ENCODE peak calls at places on chromosomes 7 and 10, in four cellular contexts. H, X, R and T are unnamed samples.

GRCh38 chr7:100219271-100219737 is 445 bp upstream of the PVRIG start:
- DNase-seq in H (no peak), X (no peak), R (no peak), T (no peak)

GRCh38 chr7:1025747-1026581 is 18.4 kb upstream of the GPR146 start:
- DNase-seq in H (no peak), X (no peak), R (no peak), T (no peak)

GRCh38 chr7:55509322-55509721 is 63.0 kb downstream of the VOPP1 start:
- DNase-seq in H (no peak), X (no peak), R (no peak), T (no peak)

GRCh38 chr7:17331891-17332501 is 33.5 kb downstream of the AHR start:
- DNase-seq in H (no peak), X (no peak), R (no peak), T (no peak)

GRCh38 chr7:102412548-102412947 is 16.4 kb downstream of the PRKRIP1 start:
- DNase-seq in H (peak), X (no peak), R (peak), T (no peak)

GRCh38 chr10:80664071-80664680 is 126.5 kb downstream of the SH2D4B start:
- DNase-seq in H (peak), X (no peak), R (peak), T (peak)

GRCh38 chr10:78058562-78058961 is 24.9 kb downstream of the RPS24 start:
- DNase-seq in H (no peak), X (no peak), R (no peak), T (no peak)

GRCh38 chr10:14543048-14543903 is 212.6 kb upstream of the FRMD4A start:
- DNase-seq in H (no peak), X (no peak), R (no peak), T (no peak)

GRCh38 chr10:13660545-13660920 is 73.8 kb downstream of the PRPF18 start:
- DNase-seq in H (no peak), X (no peak), R (peak), T (no peak)

GRCh38 chr10:43944742-43945730 is 296.4 kb upstream of the ZNF32 start:
- DNase-seq in H (no peak), X (peak), R (no peak), T (no peak)

GRCh38 chr7:96315109-96315480 is 6.8 kb downstream of the SLC25A13 start:
- DNase-seq in H (no peak), X (no peak), R (no peak), T (no peak)

GRCh38 chr10:88458209-88458608 is 124.9 kb downstream of the RNLS start:
- DNase-seq in H (no peak), X (no peak), R (no peak), T (no peak)

GRCh38 chr10:86535057-86535882 is 13.7 kb upstream of the WAPL start:
- DNase-seq in H (no peak), X (no peak), R (peak), T (peak)

GRCh38 chr10:68492118-68492517 is 20.3 kb upstream of the DNA2 start:
- DNase-seq in H (no peak), X (no peak), R (no peak), T (no peak)

GRCh38 chr10:600234-600633 is 89.2 kb downstream of the DIP2C start:
- DNase-seq in H (no peak), X (no peak), R (no peak), T (no peak)

GRCh38 chr10:13673165-13673564 is 86.4 kb downstream of the PRPF18 start:
- DNase-seq in H (no peak), X (no peak), R (no peak), T (peak)

GRCh38 chr10:119364941-119365340 is 157.6 kb downstream of the GRK5 start:
- DNase-seq in H (no peak), X (no peak), R (peak), T (no peak)

GRCh38 chr10:132987671-132988571 is 45.6 kb upstream of the CFAP46 start:
- DNase-seq in H (no peak), X (no peak), R (no peak), T (no peak)

GRCh38 chr7:43750016-43750887 is 8.2 kb upstream of the BLVRA start:
- DNase-seq in H (peak), X (no peak), R (no peak), T (peak)

GRCh38 chr7:94001396-94001795 is 2.8 kb downstream of the BET1 start:
- DNase-seq in H (no peak), X (no peak), R (no peak), T (no peak)

GRCh38 chr7:95649546-95649945 is 53.2 kb upstream of the PDK4 start:
- DNase-seq in H (no peak), X (no peak), R (peak), T (no peak)

DNA sequence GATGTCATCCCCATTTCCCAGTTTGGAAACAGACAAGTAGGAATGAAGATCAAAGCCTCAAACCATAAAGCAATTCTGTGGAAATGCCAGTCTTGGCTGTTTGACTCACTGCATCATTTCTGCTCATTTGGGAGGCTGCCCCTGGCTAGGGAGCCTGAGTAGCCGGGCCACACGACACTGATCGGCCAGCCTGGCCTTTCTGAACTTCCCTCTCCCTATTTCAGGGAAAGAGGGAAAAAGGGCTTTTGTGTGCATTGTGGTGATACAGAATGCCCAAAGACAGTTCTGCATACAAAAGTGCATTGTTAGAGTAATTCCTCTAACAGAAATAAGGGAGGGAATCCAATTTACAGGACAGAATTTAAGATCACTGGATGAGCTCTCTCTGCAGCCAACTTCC is 41.7 kb upstream of the OPALIN start:
- DNase-seq in H (no peak), X (no peak), R (no peak), T (no peak)
- TF ChIP-seq CTCF in H (no peak), X (no peak), R (no peak), T (no peak)

DNA sequence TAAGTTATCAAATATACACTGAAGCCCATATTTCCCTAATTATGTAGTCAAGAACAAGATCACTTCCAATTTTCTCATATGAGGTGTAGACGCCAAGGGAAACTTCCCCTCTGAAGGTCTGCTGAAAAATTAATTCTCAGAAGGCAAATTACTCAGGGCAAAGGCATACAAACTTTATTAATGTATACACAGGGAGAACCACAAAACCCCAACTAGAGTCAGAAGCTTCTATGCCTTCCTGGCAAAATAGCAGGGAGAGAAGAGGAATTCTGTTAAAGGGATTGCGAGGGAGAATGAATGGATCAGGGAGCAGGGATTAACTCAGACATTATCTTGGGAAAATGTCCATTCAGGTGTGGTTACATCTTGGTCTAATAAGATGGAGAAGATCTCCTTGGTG is 83.4 kb downstream of the DOCK4 start:
- DNase-seq in H (no peak), X (no peak), R (no peak), T (no peak)
- TF ChIP-seq CTCF in H (no peak), X (no peak), R (no peak), T (no peak)

DNA sequence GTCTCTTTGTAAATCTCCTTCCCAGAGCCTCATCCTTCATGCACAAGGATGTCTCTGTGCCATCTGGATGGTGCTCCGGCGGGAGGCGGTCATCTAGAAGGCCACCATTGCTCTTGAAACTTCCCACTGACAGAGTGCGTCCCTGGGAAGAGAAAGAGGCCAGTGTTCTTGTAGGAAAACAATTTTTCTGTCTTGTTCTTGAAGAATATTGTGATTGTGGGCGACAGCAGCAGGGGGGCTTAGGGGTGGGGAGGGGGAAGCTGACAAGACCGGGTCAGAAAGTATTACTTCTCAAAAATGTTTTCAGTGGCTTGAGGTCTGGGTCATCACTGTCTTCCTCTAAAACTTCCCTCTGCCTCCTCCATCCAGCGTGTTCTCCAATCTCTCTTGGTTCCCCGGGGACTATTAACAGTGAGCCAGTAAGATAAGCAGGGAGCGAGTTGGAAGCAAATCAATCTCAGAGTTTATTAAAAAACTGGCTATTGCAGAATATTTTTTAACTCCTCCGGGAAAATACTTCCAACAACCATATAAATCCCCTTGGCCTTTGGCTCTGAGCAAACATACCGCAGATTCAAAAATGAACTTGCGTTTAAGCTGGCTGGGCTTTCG is 597.8 kb upstream of the MGMT start:
- DNase-seq in H (no peak), X (peak), R (no peak), T (no peak)
- TF ChIP-seq CTCF in H (no peak), X (no peak), R (no peak), T (no peak)

GRCh38 chr7:139108256-139109187 is 998 bp downstream of the ZC3HAV1 start:
- DNase-seq in H (peak), X (no peak), R (peak), T (peak)

GRCh38 chr7:139109983-139110411 is 477 bp upstream of the ZC3HAV1 start:
- DNase-seq in H (no peak), X (peak), R (no peak), T (no peak)

GRCh38 chr7:139105037-139105382 is 4.5 kb downstream of the ZC3HAV1 start:
- DNase-seq in H (no peak), X (no peak), R (no peak), T (no peak)

GRCh38 chr7:139109188-139109982 is at the start of gene ZC3HAV1:
- DNase-seq in H (peak), X (peak), R (peak), T (peak)

DNA sequence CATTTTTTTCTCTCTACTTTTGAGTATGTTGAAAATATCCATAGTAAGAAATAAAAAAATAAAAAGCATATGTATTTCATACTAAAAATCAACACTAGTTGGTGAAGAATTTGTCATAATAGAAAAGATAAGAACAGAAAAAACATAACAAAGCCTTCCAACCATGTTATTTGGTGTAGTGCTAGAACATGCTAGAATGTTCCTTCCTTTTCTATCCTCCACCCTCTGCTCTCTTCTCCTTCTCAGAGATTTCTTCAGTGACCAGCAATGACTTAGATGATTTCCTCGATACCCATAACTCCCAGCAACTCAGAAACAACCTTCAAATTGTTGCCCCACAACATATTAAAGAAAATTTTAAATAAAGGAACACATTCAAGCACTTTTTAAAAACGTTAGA is 2.6 kb downstream of the ZC3HAV1 start:
- DNase-seq in H (no peak), X (no peak), R (no peak), T (no peak)
- TF ChIP-seq CTCF in H (no peak), X (no peak), R (no peak), T (no peak)

DNA sequence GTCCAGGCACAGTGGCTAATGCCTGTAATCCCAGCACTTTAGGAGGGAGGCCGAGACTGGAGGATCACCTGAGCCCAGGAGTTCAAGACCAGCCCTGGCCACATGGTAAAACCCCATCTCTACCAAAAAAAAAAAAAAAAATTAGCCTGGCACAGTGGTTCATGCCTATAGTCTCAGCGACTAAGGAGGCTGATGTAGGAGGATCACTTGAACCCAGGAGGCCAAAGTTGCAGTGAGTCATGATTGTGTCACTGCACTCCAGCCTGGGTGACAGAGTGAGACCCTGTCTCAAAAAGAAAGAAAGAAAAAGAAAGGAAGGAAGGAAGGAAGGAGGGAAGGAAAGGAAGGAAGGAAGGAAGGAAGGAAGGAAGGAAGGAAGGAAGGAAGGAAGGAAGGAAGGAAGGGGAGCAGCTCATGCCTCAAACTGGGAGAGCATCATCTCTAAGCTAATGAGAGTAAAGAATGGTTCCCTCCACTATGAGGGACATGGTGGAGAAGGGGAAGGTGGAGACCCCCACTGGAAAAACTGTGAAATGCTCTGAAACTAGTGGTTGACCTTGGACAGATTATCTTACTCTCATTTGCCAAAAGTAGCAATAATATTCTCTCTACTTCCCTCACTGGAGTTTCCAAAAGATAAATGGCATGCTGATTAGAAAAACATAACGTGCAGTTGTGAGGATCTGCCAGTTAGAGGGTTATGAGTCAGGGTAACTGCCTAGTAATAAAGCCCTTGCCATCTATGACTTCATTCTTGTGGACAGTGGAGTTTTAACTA is 16.8 kb downstream of the GIMAP5 start:
- DNase-seq in H (no peak), X (no peak), R (peak), T (no peak)
- TF ChIP-seq CTCF in H (peak), X (no peak), R (no peak), T (peak)

DNA sequence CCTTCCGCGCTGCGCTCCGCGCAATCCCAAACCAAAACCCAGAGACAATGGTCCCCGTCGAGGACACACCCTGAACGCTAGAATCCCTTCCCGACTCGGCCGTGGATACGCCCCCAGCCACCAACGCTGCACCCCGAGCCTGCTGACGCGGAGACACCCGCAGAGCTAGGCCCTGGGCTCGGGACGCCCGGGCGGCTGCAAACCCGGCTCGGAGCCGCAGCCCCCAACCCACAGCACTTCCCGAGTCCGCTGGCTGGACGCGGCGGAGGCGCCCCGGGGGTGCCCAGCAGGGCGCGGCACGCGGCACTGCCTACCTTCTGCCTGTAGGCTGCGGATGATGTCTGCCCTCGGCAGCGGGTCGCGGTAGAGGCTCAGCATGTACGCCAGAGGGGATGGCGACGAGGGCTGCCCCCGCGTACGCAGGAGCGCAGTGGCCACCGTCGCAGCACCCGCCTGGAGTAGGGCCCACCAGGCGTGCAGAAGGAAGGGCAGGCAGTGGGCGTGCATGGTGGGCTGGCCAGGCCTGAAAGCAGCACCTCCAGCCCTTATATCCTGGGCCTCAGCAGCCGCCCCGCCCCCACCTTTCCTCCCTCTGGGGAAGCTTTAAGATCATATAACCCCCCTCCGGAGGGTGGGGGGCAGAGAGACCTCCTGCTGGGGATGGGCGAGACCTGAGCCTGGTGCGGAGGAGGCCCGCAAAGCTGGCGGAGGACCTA is at the start of gene NODAL:
- DNase-seq in H (no peak), X (no peak), R (no peak), T (peak)
- TF ChIP-seq CTCF in H (no peak), X (no peak), R (no peak), T (no peak)